ENCODE peak calls at places on chromosomes 16 and 17, in four cellular contexts. T is GM12878, L is H1, P is GM12892. I is an unnamed sample.

GRCh38 chr16:2520784-2521577 is 810 bp downstream of the AMDHD2 start:
- DNase-seq in T (no peak), L (no peak), P (peak; percentile 67), I (peak; percentile 78)

GRCh38 chr17:245611-246010 is 64.2 kb upstream of the DOC2B start:
- DNase-seq in T (no peak), L (no peak), P (no peak), I (no peak)

GRCh38 chr16:84925092-84925772 is 86.1 kb downstream of the ZDHHC7 start:
- DNase-seq in T (no peak), L (peak; percentile 95), P (peak; percentile 59), I (peak; percentile 69)

GRCh38 chr16:23249830-23250229 is 52.3 kb upstream of the SCNN1B start:
- DNase-seq in T (no peak), L (no peak), P (no peak), I (no peak)

GRCh38 chr17:75595284-75595918 is 7.8 kb downstream of the MYO15B start:
- DNase-seq in T (no peak), L (no peak), P (no peak), I (no peak)

GRCh38 chr16:70432800-70433455 is 6.0 kb downstream of the ST3GAL2 start:
- DNase-seq in T (no peak), L (no peak), P (no peak), I (no peak)

GRCh38 chr16:85202631-85203461 is 90.6 kb upstream of the CIBAR2 start:
- DNase-seq in T (no peak), L (no peak), P (no peak), I (no peak)

GRCh38 chr16:3256876-3257465 is 538 bp upstream of the MEFV start:
- DNase-seq in T (no peak), L (no peak), P (no peak), I (no peak)

GRCh38 chr16:21704733-21705132 is 41.0 kb downstream of the OTOA start:
- DNase-seq in T (no peak), L (no peak), P (no peak), I (no peak)

DNA sequence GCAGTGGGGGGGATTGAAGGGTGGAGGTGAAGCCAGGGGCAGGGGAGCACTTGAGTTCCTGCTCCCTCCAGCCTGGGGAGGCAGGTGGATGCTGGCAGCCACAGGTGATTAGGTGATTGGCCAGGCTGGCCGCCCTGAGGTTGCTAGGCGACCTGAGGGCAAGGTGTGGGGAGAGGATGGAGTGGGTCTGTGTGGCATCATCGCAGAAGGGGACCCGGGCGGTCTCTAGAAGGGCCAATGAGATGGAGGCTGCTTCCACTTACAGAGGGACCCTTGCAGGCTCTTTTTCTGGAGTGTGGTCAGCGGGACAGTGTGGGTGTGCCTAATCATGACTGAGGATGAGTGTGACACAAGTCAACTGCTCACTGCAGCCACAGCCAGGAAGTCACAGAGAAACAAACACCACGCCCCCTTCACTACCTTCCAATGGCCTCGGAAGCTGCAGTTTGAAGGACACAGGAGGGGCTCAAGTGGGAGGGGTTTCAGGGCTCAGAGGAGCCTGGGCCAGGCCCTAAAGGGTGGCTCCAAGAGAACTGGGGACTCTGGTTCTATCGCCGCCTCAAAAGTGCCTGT is 116.0 kb upstream of the SDK2 start:
- DNase-seq in T (no peak), L (peak; percentile 76), P (no peak), I (no peak)
- TF ChIP-seq POLR2AphosphoS5 in T (no peak), L (no peak), P (no peak), I (no peak)

DNA sequence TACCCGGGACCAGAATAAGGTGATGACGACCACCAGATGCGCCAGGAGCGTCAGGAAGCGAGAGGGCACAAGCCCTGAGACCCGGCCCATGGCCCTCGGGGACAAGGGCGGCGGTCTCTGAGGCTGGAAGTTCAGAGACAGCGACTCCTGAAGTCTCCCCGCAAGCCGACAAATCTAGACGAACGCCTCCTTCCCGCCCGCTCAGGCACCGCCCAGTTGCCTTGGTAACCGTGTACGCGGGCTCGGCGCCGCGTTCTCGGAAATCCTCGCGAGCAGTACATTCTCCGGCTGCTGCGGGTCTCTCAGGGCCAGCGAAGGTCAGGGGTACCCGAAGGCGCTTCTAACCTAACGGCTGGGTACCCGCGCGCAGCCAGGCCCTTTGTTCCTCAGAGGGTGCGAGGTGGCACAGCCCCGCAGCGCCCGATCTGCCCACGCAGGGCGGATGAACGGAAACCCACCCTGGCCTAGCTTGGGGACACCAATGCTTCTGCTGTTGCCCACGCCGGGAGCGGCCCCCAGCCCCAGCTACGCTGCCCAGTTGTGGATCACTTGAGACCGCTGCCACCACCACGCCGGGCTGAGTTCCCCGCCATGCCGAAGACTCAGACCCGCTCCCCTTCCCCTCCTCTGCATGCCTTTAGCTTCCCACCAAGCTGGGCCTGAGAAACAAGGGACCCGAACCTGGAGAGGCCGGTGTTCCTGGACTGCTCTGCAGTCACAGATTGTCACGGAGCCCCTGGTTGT is at the start of gene TMEM107:
- DNase-seq in T (peak; percentile 69), L (peak; percentile 95), P (peak; percentile 89), I (peak; percentile 86)
- TF ChIP-seq POLR2A in T (peak; percentile 63), L (peak; percentile 84), P (peak; percentile 57), I (no peak)

GRCh38 chr16:79286646-79287423 is 313.7 kb downstream of the MAF start:
- DNase-seq in T (peak; percentile 49), L (no peak), P (no peak), I (peak; percentile 40)
- TF ChIP-seq TAF1 in T (no peak), L (no peak), P (no peak), I (no peak)

DNA sequence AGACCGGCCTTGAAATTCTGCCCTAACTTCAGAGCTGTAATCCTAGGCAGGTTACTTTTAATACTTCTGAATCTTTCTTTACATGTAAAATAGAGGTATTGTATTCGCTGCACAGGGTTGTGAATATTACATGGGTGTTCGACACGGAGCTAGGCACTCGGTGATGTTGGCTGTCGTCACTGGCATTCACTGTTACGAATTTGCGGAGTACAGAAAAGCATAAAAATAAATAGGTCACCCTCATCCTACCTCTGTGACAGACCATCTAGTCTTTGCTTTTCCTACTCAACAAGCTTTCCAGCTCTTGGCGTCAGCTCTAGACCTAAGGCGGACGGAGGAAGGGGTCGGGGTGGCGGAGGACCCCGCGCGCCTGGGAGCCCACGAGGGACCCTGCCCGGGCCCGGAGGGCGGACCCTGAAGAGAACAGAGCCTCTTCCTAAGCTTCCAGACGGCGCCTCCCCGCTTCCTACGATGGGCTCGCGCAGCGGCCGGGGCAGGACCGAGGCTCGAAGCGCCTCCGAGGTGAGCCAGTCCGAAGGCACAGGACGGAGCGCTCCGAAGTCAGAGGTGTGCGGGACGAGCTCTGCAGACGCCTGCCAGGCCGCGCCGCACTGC is 877 bp upstream of the SPG7 start:
- DNase-seq in T (no peak), L (no peak), P (no peak), I (no peak)
- TF ChIP-seq POLR2AphosphoS5 in T (no peak), L (no peak), P (no peak), I (no peak)

GRCh38 chr17:32484628-32485027 is 2.2 kb upstream of the CDK5R1 start:
- DNase-seq in T (no peak), L (no peak), P (no peak), I (no peak)

GRCh38 chr17:32487460-32488176 is 825 bp downstream of the CDK5R1 start:
- DNase-seq in T (no peak), L (no peak), P (no peak), I (no peak)

GRCh38 chr17:32486701-32487459 is at the start of gene CDK5R1:
- DNase-seq in T (no peak), L (peak; percentile 87), P (peak; percentile 68), I (peak; percentile 73)

GRCh38 chr17:32485261-32485955 is 1.4 kb upstream of the CDK5R1 start:
- DNase-seq in T (no peak), L (no peak), P (no peak), I (no peak)

DNA sequence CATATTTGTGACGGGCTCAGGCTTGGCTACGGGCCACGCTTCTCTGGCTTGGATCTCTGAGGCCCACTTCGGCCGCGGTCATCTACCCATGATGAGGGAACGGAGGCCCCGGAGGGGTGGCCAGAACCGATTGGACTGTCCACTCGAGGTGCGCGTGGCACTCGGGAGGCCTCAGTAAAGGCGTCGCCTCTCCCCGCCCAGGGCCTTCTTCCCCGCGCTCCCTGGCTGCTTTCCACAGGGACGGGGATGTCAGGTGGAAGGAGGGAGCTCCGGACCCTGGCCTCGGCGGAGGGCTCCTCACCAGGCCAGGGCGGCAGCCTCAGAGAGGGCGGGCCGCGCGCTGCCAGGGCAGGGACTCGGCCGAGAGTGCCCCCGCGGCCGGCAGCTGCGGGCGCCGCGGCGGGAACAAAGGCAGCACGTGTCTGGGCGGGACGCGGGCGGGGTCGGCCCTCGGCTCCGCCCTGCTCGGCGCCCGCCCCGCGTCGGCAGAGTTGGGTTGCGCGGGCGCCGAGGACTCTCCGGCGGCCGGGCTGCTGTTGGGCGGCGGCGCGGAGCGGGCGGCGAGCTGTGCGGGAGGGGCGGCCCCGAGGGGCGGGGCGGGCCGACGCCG is 597 bp upstream of the CDK5R1 start:
- DNase-seq in T (no peak), L (peak; percentile 81), P (peak; percentile 72), I (peak; percentile 76)
- TF ChIP-seq POLR2A in T (peak; percentile 32), L (peak; percentile 64), P (no peak), I (no peak)

DNA sequence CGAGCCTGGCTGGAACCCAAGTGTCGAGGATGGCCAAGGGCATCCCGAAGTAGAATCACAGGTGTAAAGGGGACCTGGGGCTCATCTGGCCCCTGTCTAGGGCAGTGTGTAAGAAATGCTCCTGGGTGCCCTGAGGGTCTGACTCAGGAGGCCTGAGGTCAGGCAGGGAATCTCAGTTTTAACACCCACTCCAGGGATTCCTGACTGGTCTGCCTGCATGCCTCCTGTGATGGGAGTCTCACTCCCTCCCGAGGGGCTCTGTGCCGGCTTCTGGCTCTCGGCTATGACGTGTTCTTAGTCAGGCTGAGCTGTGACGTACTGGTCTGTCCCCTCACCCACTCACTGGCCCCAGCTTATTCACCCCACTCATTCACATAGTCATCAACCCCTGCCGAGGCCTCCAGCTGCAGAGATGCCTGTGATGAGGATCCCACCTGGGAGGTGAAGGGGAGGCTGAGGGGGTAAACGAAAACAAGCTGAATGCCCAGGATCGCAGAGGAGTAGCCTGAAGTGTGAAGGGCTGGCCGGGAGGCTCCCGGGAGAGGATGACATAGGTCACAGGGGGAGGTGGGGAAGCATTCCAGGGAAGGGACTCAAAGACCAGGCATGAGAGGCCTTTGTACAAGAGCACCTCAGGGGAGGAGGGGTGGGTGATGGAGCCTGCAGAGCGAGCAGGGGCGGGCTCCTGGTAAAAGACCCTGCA is 23.7 kb downstream of the FAM83G start:
- DNase-seq in T (no peak), L (no peak), P (no peak), I (no peak)
- TF ChIP-seq TAF1 in T (no peak), L (no peak), P (no peak), I (no peak)

GRCh38 chr17:10738516-10739258 is 8.9 kb upstream of the TMEM220 start:
- DNase-seq in T (no peak), L (peak; percentile 28), P (no peak), I (no peak)
- TF ChIP-seq POLR2AphosphoS5 in T (no peak), L (no peak), P (no peak), I (no peak)

DNA sequence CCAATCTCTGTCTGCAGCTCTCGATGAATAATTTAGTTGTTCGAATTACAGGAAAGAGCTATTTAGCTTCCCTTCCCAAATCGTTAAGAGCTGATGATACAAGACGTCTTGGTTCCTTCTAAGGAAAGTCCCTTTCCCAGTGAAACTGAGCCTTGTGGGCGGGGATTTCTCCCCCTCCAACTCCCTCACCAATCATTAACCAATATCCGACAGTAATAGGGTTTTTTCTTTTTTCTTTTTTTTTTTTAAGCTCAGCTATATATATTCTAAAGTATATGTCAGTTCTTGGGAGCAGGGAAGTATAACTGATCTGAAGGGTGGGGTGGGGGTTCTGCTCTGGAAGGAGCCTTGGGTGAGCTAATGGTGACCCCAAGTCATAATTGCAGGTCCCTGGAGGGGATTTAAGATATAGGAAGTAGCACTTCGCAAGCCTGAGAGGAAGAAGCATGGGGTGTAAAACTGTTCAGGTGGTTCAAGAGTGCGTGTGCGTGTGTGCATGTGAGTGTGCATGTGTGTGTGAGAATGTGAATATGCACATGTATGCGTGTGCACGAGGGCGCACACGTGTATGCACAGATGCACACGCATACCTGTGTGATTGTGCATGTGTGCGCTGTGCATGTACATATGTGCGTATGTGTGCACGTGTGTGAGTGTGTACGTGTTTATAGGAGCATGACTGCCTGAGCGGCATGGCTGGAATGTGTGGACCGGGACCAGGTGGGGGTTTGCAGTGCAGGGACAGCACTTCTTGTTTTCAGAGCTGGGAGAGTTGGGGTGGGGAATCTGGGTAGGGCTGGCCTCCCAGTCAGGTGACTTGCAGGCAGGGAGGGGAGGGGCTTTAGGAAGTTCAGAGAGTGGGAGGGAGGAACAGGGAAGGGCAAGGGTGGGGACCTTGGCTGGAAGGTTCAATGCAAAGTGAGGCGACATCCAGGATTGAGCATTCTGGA is 42.7 kb downstream of the SOCS3 start:
- DNase-seq in T (peak; percentile 43), L (peak; percentile 77), P (no peak), I (no peak)
- TF ChIP-seq POLR2A in T (no peak), L (no peak), P (no peak), I (no peak)